ENCODE peak calls at places on chromosomes 7 and 10, in nine cellular contexts. U, E, Z, L, H, X, G, A and K are unnamed samples. For H3K36me3, the result is how much of the 10 kb centered on the place peaks cover.

GRCh38 chr10:86354761-86355540 is 11.6 kb downstream of the GRID1 start:
- DNase-seq in L (peak), H (no peak), E (no peak), A (peak), X (no peak), Z (no peak), U (no peak), G (no peak), K (no peak)

GRCh38 chr10:12960431-12960898 is 41.0 kb downstream of the CCDC3 start:
- DNase-seq in Z (peak), E (peak), G (peak), A (no peak), H (no peak), X (peak), U (no peak), L (no peak), K (no peak)

GRCh38 chr10:11180228-11180627 is 162.6 kb downstream of the CELF2 start:
- DNase-seq in G (no peak), U (no peak), E (no peak), Z (no peak), L (peak), X (no peak), A (no peak), H (no peak), K (no peak)

GRCh38 chr7:87934699-87935372 is 785 bp downstream of the ADAM22 start:
- DNase-seq in G (no peak), U (peak), X (no peak), A (no peak), L (peak), H (no peak), E (no peak), Z (no peak), K (peak)

GRCh38 chr10:15419279-15419874 is 48.3 kb upstream of the FAM171A1 start:
- DNase-seq in E (peak), H (no peak), U (no peak), A (no peak), X (peak), G (no peak), Z (peak), L (no peak), K (peak)

GRCh38 chr10:96614515-96614914 is 27.7 kb upstream of the TM9SF3 start:
- DNase-seq in X (no peak), Z (no peak), E (peak), L (no peak), H (no peak), G (no peak), U (no peak), A (no peak), K (no peak)

GRCh38 chr7:108109216-108109908 is 20.8 kb downstream of the LAMB4 start:
- DNase-seq in L (no peak), G (no peak), E (no peak), H (no peak), U (no peak), Z (no peak), A (no peak), X (peak), K (no peak)

GRCh38 chr10:4883079-4883739 is 57.2 kb downstream of the AKR1E2 start:
- DNase-seq in X (no peak), Z (no peak), G (no peak), U (no peak), H (no peak), E (peak), A (no peak), L (no peak), K (no peak)

GRCh38 chr10:53130337-53130736 is 357.8 kb upstream of the MBL2 start:
- DNase-seq in Z (no peak), U (no peak), A (no peak), H (no peak), X (no peak), L (no peak), G (no peak), E (no peak), K (no peak)

GRCh38 chr7:14507617-14508016 is 394.9 kb downstream of the DGKB start:
- DNase-seq in L (no peak), U (no peak), H (no peak), G (peak), X (peak), E (no peak), A (no peak), Z (no peak), K (no peak)

GRCh38 chr10:43679509-43679908 is 30.8 kb upstream of the ZNF32 start:
- DNase-seq in Z (no peak), X (peak), H (no peak), E (no peak), U (no peak), L (no peak), A (no peak), G (peak), K (peak)

GRCh38 chr10:124306922-124307371 is 111.8 kb downstream of the OAT start:
- DNase-seq in Z (no peak), A (no peak), L (no peak), X (no peak), U (no peak), H (no peak), E (no peak), G (no peak), K (peak)

GRCh38 chr7:101099969-101100781 is 14.9 kb downstream of the TRIM56 start:
- DNase-seq in U (peak), X (peak), H (peak), G (peak), Z (peak), L (peak), A (peak), E (peak), K (peak)

GRCh38 chr7:35828817-35829216 is 28.0 kb downstream of the SEPTIN7 start:
- DNase-seq in L (no peak), H (no peak), U (no peak), X (no peak), E (no peak), A (no peak), G (no peak), Z (no peak), K (no peak)

GRCh38 chr10:75972494-75973276 is 541.3 kb downstream of the LRMDA start:
- DNase-seq in U (no peak), E (peak), A (no peak), Z (peak), X (peak), H (no peak), L (no peak), G (no peak), K (peak)

GRCh38 chr7:1956611-1957470 is 275.9 kb downstream of the MAD1L1 start:
- DNase-seq in L (peak), U (no peak), Z (no peak), G (no peak), X (no peak), E (no peak), H (no peak), A (peak), K (no peak)

GRCh38 chr7:50101873-50102272 is 8.8 kb upstream of the ZPBP start:
- DNase-seq in E (no peak), G (no peak), H (no peak), X (no peak), Z (no peak), L (no peak), U (no peak), A (no peak), K (no peak)

GRCh38 chr10:48653944-48654698 is 30.6 kb upstream of the WDFY4 start:
- DNase-seq in H (no peak), U (no peak), Z (no peak), A (no peak), G (no peak), X (no peak), E (no peak), L (no peak), K (no peak)

GRCh38 chr10:48656241-48656921 is 28.3 kb upstream of the WDFY4 start:
- DNase-seq in A (peak), U (peak), X (peak), Z (peak), E (peak), L (peak), G (peak), H (peak), K (peak)

GRCh38 chr10:48653347-48653746 is 31.3 kb upstream of the WDFY4 start:
- DNase-seq in Z (no peak), E (no peak), X (no peak), H (no peak), A (no peak), U (no peak), G (no peak), L (no peak), K (no peak)

GRCh38 chr10:48656928-48657327 is 27.7 kb upstream of the WDFY4 start:
- DNase-seq in X (no peak), L (peak), A (no peak), H (no peak), G (no peak), E (no peak), U (no peak), Z (no peak), K (peak)

DNA sequence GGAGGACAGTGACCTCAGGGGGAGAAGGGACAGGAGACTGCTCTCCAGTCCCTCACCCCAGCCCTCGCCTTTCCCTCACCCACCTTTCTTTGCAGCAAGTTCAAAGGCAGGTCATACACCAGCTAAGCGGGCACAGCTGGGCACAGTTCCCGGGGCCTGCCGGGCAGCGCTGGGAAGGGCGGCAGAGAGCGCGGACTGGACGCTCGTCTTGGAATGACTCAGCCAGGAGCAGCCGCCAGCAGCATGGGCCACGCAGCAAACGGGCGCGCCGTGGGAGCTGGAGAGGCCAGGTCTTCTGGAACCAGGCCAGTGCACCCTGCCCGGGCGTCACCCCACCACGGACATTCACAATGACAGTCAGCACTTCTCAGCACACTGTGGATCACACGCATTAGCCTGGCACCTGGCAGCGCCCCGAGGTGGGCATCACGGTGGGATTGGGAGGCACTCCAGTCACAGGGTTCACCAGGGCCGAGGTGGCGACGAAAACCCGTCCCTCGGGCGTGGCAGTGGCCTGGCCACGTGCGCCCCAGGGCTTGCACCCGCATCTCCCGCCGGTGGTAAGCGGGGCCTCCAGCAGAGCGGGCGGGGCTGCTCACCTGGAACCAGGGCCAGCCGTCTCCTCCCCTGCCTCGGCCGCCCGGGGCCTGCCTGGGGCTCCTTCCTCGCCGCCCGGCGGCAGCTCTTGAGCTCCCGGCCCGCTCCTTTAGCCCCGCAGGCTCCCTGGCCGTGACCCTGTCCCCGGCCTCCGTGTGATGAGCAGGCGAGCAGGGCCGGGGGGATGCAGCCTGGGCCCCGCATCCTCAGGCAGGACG is 29.0 kb upstream of the WDFY4 start:
- DNase-seq in H (no peak), A (peak), X (peak), G (peak), E (peak), U (peak), L (peak), Z (peak), K (peak)
- TF ChIP-seq POLR2A in H (no peak), A (no peak), X (peak), G (no peak), E (no peak), U (no peak), L (no peak), Z (no peak), K (peak)

GRCh38 chr7:22373911-22374310 is 17.0 kb upstream of the RAPGEF5 start:
- DNase-seq in E (no peak), H (no peak), U (no peak), Z (no peak), G (no peak), X (no peak), L (no peak), A (no peak), K (no peak)

GRCh38 chr7:22378199-22378961 is 21.4 kb upstream of the RAPGEF5 start:
- DNase-seq in E (no peak), Z (no peak), H (no peak), G (no peak), U (no peak), L (no peak), A (no peak), X (no peak), K (no peak)

GRCh38 chr7:22380333-22380732 is 23.4 kb upstream of the RAPGEF5 start:
- DNase-seq in G (no peak), X (no peak), E (no peak), Z (no peak), A (no peak), L (no peak), H (no peak), U (no peak), K (no peak)

GRCh38 chr7:22375359-22376048 is 18.6 kb upstream of the RAPGEF5 start:
- DNase-seq in L (no peak), X (no peak), U (no peak), A (no peak), Z (no peak), E (peak), G (no peak), H (no peak), K (no peak)

GRCh38 chr7:22377690-22378089 is 20.7 kb upstream of the RAPGEF5 start:
- DNase-seq in U (no peak), A (no peak), X (no peak), L (no peak), H (no peak), G (no peak), Z (no peak), E (no peak), K (no peak)
- H3K4me3 ChIP-seq in U (no peak), A (no peak), X (no peak), L (no peak), H (no peak), G (no peak), Z (no peak), E (no peak), K (no peak)

DNA sequence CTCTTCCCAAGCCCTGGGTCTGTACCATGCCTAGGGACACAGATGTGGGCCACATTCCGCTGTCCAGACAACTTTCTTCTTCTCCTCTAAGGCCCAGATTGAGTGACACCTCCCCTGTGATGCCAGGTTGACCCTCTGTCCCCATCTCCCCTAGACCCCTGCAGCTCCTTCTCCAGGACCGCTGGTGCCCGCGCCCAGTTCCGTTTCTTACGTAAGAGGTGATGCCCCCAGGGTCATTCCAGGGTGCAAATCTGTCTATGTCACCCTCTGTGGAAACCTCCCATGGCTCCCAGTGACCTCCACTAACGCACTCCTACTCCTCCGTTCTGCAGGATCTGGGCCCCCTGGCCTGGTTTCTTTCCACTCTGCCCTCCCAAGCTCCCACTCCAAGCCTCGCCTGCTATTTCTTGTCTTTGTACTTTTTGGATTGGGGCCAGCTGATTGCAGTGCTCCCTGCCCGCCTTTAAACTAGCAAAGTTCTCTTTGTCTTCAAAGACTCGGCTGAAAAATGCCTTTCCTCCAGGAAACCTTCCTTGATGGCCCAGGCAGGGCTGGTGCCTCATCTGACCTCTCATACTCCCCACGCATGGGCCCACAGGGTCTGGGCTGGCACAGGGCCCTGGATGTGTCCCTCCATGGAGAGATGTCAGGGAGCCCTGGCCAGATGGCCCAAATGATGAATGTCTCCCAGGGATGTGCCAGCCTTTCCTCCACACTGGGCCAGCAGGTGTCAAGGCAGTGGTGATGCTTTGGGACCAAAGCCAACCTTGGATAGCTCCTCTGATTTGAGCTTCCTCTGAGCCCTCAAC is 21.3 kb upstream of the ELN start:
- DNase-seq in H (no peak), X (peak), L (no peak), E (no peak), Z (no peak), G (no peak), U (no peak), A (peak), K (no peak)
- H3K36me3 ChIP-seq in H (under half), X (under half), L (under half), E (under half), Z (under half), G (under half), U (under half), A (under half), K (under half)

GRCh38 chr10:87500646-87501048 is 4.0 kb upstream of the MINPP1 start:
- DNase-seq in H (no peak), U (no peak), E (no peak), L (no peak), A (no peak), X (peak), G (no peak), Z (no peak), K (no peak)
- TF ChIP-seq POLR2A in H (no peak), U (no peak), E (no peak), L (no peak), A (no peak), X (no peak), G (no peak), Z (no peak), K (no peak)